ENCODE peak calls at places on chromosomes 6 and 20, in six cellular contexts. A is endothelial cell; S is effector memory CD4-positive, alpha-beta T cell; O is AG10803; Y is pancreas; B is stimulated activated CD4-positive, alpha-beta T cell treated with anti-CD3 and anti-CD28 coated beads, TNF-alpha, amount 100 ng/mL, for 4 hours. X is an unnamed sample.

GRCh38 chr6:106976270-106976669 is 1.7 kb upstream of the CD24 start:
- DNase-seq in A (no peak), O (no peak), S (no peak), Y (no peak), B (no peak), X (peak)

GRCh38 chr20:62356948-62357667 is 10.0 kb downstream of the LAMA5 start:
- DNase-seq in A (no peak), B (no peak), S (no peak), Y (no peak), O (no peak), X (peak)

GRCh38 chr6:154814063-154814462 is 80.8 kb downstream of the SCAF8 start:
- DNase-seq in S (no peak), B (no peak), Y (no peak), A (no peak), O (no peak), X (no peak)

GRCh38 chr6:163867518-163868292 is 453.2 kb downstream of the QKI start:
- DNase-seq in B (no peak), O (no peak), Y (no peak), S (no peak), A (no peak), X (no peak)

GRCh38 chr20:38243617-38244016 is 16.9 kb downstream of the KIAA1755 start:
- DNase-seq in Y (no peak), B (no peak), S (no peak), O (no peak), A (no peak), X (no peak)

GRCh38 chr6:123030292-123030691 is 34.3 kb downstream of the CLVS2 start:
- DNase-seq in O (no peak), Y (no peak), A (no peak), B (no peak), S (no peak), X (no peak)

GRCh38 chr20:5211803-5212714 is 85.3 kb downstream of the CDS2 start:
- DNase-seq in O (no peak), B (no peak), A (no peak), S (no peak), Y (no peak), X (no peak)

GRCh38 chr6:16635810-16636602 is 125.3 kb downstream of the ATXN1 start:
- DNase-seq in Y (no peak), A (no peak), B (no peak), S (no peak), O (peak), X (peak)

GRCh38 chr6:136921936-136922679 is at the start of gene SLC35D3:
- DNase-seq in Y (peak), O (no peak), S (no peak), A (peak), B (no peak), X (peak)

GRCh38 chr6:139981810-139982550 is 607.5 kb upstream of the CITED2 start:
- DNase-seq in A (peak), O (peak), Y (no peak), S (no peak), B (no peak), X (peak)

GRCh38 chr6:37862992-37863391 is 43.5 kb downstream of the ZFAND3 start:
- DNase-seq in A (no peak), O (peak), S (no peak), B (no peak), Y (no peak), X (no peak)

GRCh38 chr6:116118608-116119007 is 7.3 kb downstream of the COL10A1 start:
- DNase-seq in Y (no peak), S (no peak), O (peak), B (no peak), A (no peak), X (peak)

GRCh38 chr6:26251354-26252081 is 113.5 kb upstream of the BTN3A2 start:
- DNase-seq in A (peak), B (no peak), O (peak), Y (peak), S (peak), X (peak)

GRCh38 chr6:105645166-105645565 is 242.3 kb upstream of the PREP start:
- DNase-seq in Y (no peak), B (no peak), O (peak), A (no peak), S (no peak), X (no peak)

GRCh38 chr20:49627329-49627761 is 59.4 kb upstream of the PTGIS start:
- DNase-seq in B (no peak), O (no peak), S (no peak), Y (no peak), A (no peak), X (no peak)

GRCh38 chr6:134741193-134741521 is 208.7 kb downstream of the ALDH8A1 start:
- DNase-seq in Y (no peak), S (no peak), A (peak), O (no peak), B (no peak), X (peak)

GRCh38 chr6:82205793-82206425 is 41.6 kb downstream of the IBTK start:
- DNase-seq in S (no peak), B (no peak), Y (no peak), O (no peak), A (no peak), X (no peak)

GRCh38 chr6:168370310-168370991 is 50.9 kb upstream of the DACT2 start:
- DNase-seq in O (peak), A (peak), S (peak), Y (peak), B (peak), X (peak)

GRCh38 chr20:47576516-47577033 is 74.9 kb downstream of the NCOA3 start:
- DNase-seq in Y (peak), A (peak), S (no peak), O (peak), B (no peak), X (peak)

GRCh38 chr20:39936401-39936800 is 752.6 kb downstream of the MAFB start:
- DNase-seq in O (no peak), Y (no peak), A (no peak), S (no peak), B (no peak), X (no peak)

GRCh38 chr6:92810913-92811312 is 608.4 kb downstream of the EPHA7 start:
- DNase-seq in O (no peak), Y (peak), S (no peak), B (no peak), A (peak), X (peak)

GRCh38 chr20:56117350-56117749 is 112.0 kb upstream of the CBLN4 start:
- DNase-seq in S (no peak), O (no peak), Y (no peak), A (no peak), B (no peak), X (no peak)

GRCh38 chr20:10536531-10536930 is 101.4 kb downstream of the SLX4IP start:
- DNase-seq in B (no peak), Y (peak), S (no peak), A (no peak), O (peak), X (no peak)

GRCh38 chr6:164507197-164507957 is 802.0 kb downstream of the C6orf118 start:
- DNase-seq in Y (no peak), A (no peak), O (no peak), B (no peak), S (no peak), X (no peak)

GRCh38 chr6:123745877-123746276 is 57.8 kb upstream of the NKAIN2 start:
- DNase-seq in Y (no peak), O (peak), B (no peak), A (no peak), S (no peak), X (peak)

GRCh38 chr6:167509853-167510220 is 185.0 kb downstream of the TTLL2 start:
- DNase-seq in B (no peak), S (no peak), A (no peak), O (no peak), Y (no peak), X (no peak)

GRCh38 chr6:115514656-115515055 is 546.0 kb downstream of the FRK start:
- DNase-seq in S (no peak), B (no peak), A (no peak), Y (no peak), O (peak), X (no peak)

X was measured in ACHN.